ENCODE peak calls at places on chromosomes 13 and 19, in four cellular contexts. B is ascending aorta, Y is Peyer's patch, N is AG09319. I is an unnamed sample.

GRCh38 chr13:40993987-40994386 is 25.1 kb downstream of the ELF1 start:
- DNase-seq in N (no peak), Y (no peak), B (no peak), I (no peak)

GRCh38 chr19:36963262-36963661 is 47.1 kb downstream of the ZNF568 start:
- DNase-seq in N (no peak), Y (no peak), B (no peak), I (no peak)

GRCh38 chr13:98142427-98143156 is at the start of gene FARP1:
- DNase-seq in Y (peak), B (no peak), N (peak), I (peak)

GRCh38 chr13:67574320-67575233 is 344.4 kb upstream of the PCDH9 start:
- DNase-seq in N (no peak), B (no peak), Y (no peak), I (no peak)

GRCh38 chr13:109348514-109349340 is 437.7 kb downstream of the IRS2 start:
- DNase-seq in Y (no peak), N (no peak), B (no peak), I (no peak)

GRCh38 chr19:41323430-41324125 is 13.6 kb downstream of the CCDC97 start:
- DNase-seq in N (peak), Y (no peak), B (peak), I (no peak)

GRCh38 chr13:28718538-28719226 is at the start of gene SLC46A3:
- DNase-seq in Y (peak), N (peak), B (peak), I (peak)

GRCh38 chr13:57996717-57997116 is 365.2 kb downstream of the PCDH17 start:
- DNase-seq in Y (no peak), N (no peak), B (no peak), I (no peak)

GRCh38 chr19:38524369-38524768 is 90.9 kb downstream of the RYR1 start:
- DNase-seq in Y (no peak), B (no peak), N (no peak), I (no peak)

GRCh38 chr13:42561752-42562467 is 12.0 kb upstream of the TNFSF11 start:
- DNase-seq in B (no peak), N (no peak), Y (no peak), I (no peak)

GRCh38 chr13:26948353-26948752 is 187.8 kb upstream of the GPR12 start:
- DNase-seq in N (no peak), B (no peak), Y (no peak), I (no peak)

GRCh38 chr13:60268203-60268555 is 104.5 kb upstream of the DIAPH3 start:
- DNase-seq in B (no peak), N (no peak), Y (no peak), I (no peak)

GRCh38 chr19:18995804-18996241 is 37.5 kb downstream of the SUGP2 start:
- DNase-seq in Y (no peak), N (peak), B (no peak), I (peak)

GRCh38 chr13:105097501-105097900 is 1438.0 kb downstream of the EFNB2 start:
- DNase-seq in B (no peak), N (no peak), Y (no peak), I (no peak)

GRCh38 chr13:29925457-29925856 is 75.0 kb upstream of the UBL3 start:
- DNase-seq in B (peak), Y (no peak), N (peak), I (no peak)

GRCh38 chr19:38326591-38326990 is 6.9 kb downstream of the KCNK6 start:
- DNase-seq in B (no peak), N (no peak), Y (no peak), I (no peak)

GRCh38 chr13:42334329-42334706 is 62.4 kb downstream of the AKAP11 start:
- DNase-seq in N (no peak), B (no peak), Y (no peak), I (no peak)

GRCh38 chr19:55304980-55305379 is 20.2 kb downstream of the TMEM150B start:
- DNase-seq in N (no peak), Y (no peak), B (no peak), I (no peak)

GRCh38 chr13:65789815-65790214 is 1440.3 kb downstream of the PCDH9 start:
- DNase-seq in Y (no peak), N (no peak), B (no peak), I (no peak)

GRCh38 chr13:37615271-37615670 is 16.7 kb upstream of the POSTN start:
- DNase-seq in N (no peak), Y (no peak), B (no peak), I (no peak)

GRCh38 chr13:97975280-97975850 is 21.9 kb downstream of the IPO5 start:
- DNase-seq in B (no peak), Y (no peak), N (no peak), I (no peak)

GRCh38 chr19:4390862-4391693 is 9.3 kb downstream of the SH3GL1 start:
- DNase-seq in Y (no peak), N (no peak), B (no peak), I (no peak)

GRCh38 chr13:112679381-112679780 is 10.5 kb upstream of the ATP11A start:
- DNase-seq in Y (no peak), B (no peak), N (no peak), I (no peak)

GRCh38 chr13:33611016-33611805 is 206.7 kb upstream of the RFC3 start:
- DNase-seq in N (peak), Y (no peak), B (no peak), I (no peak)

GRCh38 chr13:27321619-27322385 is 51.2 kb downstream of the RASL11A start:
- DNase-seq in N (no peak), B (no peak), Y (no peak), I (no peak)

GRCh38 chr19:30425885-30426838 is 54.0 kb downstream of the ZNF536 start:
- DNase-seq in Y (no peak), B (no peak), N (no peak), I (no peak)

GRCh38 chr19:6971366-6971765 is 49.9 kb downstream of the MBD3L2B start:
- DNase-seq in B (no peak), N (no peak), Y (no peak), I (no peak)

GRCh38 chr13:113951246-113951999 is 22.5 kb downstream of the C13orf46 start:
- DNase-seq in B (peak), Y (peak), N (peak), I (peak)
- TF ChIP-seq CTCF in B (peak), Y (peak), N (peak), I (peak)

GRCh38 chr19:54162884-54163283 is 3.4 kb upstream of the LENG1 start:
- DNase-seq in Y (no peak), B (no peak), N (no peak), I (no peak)
- TF ChIP-seq CTCF in Y (no peak), B (no peak), N (no peak), I (no peak)

DNA sequence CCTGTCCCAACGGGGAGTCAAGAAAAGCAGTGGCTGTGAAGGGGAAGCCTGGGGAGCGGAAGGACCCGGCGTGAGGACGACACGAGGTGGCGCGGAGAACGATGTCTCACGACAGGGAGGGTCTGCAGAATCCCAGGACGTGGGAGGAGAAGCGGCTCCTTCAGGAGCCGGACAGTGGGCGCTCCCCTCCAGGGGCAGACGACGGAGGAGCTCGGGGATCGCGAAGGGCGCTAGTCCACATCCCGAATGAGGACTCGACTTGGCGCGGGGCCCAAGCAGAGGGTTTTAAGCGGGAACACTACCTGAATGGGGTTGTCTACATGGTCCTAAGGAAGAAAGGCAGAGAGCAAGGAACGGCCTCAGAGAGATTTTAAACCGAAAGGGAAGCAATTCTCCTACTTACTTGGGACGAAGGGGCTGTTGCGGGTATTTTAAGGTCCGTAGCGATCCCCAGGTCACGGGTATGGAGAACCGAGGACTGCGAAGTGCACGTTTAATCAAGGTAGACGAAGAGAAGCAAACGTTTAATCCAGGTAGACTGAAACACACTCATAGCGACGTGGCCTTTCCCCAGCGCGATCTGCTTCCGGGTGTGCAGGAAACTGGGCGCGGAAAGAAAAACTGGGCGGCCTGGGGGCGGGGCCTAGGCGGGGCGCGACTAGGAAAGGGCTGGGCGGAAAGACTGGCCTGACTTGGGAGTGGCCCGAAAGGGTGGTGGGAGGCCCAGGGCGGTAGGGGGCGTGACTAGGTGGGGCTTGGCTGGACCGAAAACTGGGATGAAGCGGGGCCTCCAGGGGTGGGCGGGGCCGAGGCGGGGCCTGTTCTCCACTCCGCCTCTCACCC is at the start of gene ZNF841:
- DNase-seq in N (peak), B (peak), Y (peak), I (peak)
- TF ChIP-seq CTCF in N (no peak), B (no peak), Y (no peak), I (no peak)

GRCh38 chr13:86741762-86742285 is 929.3 kb upstream of the SLITRK5 start:
- DNase-seq in N (no peak), Y (no peak), B (no peak), I (no peak)
- TF ChIP-seq CTCF in N (no peak), Y (no peak), B (no peak), I (no peak)

GRCh38 chr13:39655569-39656324 is at the start of gene COG6:
- DNase-seq in N (peak), B (peak), Y (peak), I (peak)
- TF ChIP-seq CTCF in N (no peak), B (no peak), Y (no peak), I (peak)